ENCODE peak calls at places on chromosomes 2 and 18, in four cellular contexts. U is mammary epithelial cell, R is K562, T is HCT116. A is an unnamed sample.
A peak's percentile ranks its signal among the peaks of the same experiment; 100 is the strongest.

GRCh38 chr18:7954229-7954628 is 387.1 kb downstream of the PTPRM start:
- DNase-seq in R (no peak), U (no peak), T (no peak), A (no peak)

GRCh38 chr2:188966728-188967127 is 7.4 kb upstream of the COL3A1 start:
- DNase-seq in T (no peak), U (no peak), R (no peak), A (no peak)

GRCh38 chr2:85420743-85421705 is 2.5 kb downstream of the SH2D6 start:
- DNase-seq in R (peak; percentile 88), U (no peak), T (no peak), A (peak; percentile 90)

GRCh38 chr2:192011196-192011595 is 164.3 kb upstream of the CAVIN2 start:
- DNase-seq in R (no peak), U (no peak), T (no peak), A (no peak)

GRCh38 chr2:215355801-215356200 is 43.9 kb downstream of the ATIC start:
- DNase-seq in T (no peak), U (peak; percentile 42), R (no peak), A (no peak)

GRCh38 chr2:55282110-55282917 is 13.3 kb upstream of the MTIF2 start:
- DNase-seq in U (peak; percentile 50), T (peak; percentile 19), R (peak; percentile 80), A (peak; percentile 89)

GRCh38 chr2:163859951-163860350 is 124.1 kb upstream of the FIGN start:
- DNase-seq in R (no peak), U (no peak), T (no peak), A (no peak)

GRCh38 chr2:127810156-127810636 is 775 bp downstream of the WDR33 start:
- DNase-seq in R (no peak), T (no peak), U (peak; percentile 34), A (peak; percentile 51)

GRCh38 chr2:106575955-106576354 is 88.8 kb downstream of the CD8B2 start:
- DNase-seq in R (no peak), T (no peak), U (no peak), A (peak; percentile 73)

GRCh38 chr18:77249583-77250500 is at the start of gene GALR1:
- DNase-seq in T (no peak), U (peak; percentile 8), R (no peak), A (peak; percentile 77)
- TF ChIP-seq EZH2 in T (no peak), U (peak; percentile 56), R (no peak), A (peak; percentile 77)

DNA sequence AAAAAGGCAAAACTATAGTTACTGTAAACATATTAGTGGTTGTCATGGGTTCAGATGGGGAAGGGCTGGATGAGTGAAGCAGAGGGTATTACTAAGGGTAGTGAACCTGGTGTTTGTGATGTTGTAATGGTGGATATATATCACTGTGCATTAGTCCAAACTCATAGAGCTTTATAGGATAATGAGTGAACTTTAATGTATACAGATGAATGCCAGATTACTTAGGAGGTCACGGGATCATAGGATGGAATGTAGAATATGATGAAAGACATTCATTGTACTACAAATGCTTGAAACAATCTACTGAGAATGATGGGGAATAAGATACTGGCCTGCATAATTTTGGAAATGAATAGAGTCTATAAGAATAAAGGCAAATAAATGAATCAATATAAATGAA is 226.7 kb upstream of the ZNF804A start:
- DNase-seq in T (no peak), U (no peak), R (no peak), A (no peak)
- H3K9ac ChIP-seq in T (no peak overlapping the region), U (no peak overlapping the region), R (no peak overlapping the region), A (no peak overlapping the region)

GRCh38 chr2:172095146-172095904 is 7.4 kb downstream of the DLX2 start:
- DNase-seq in U (peak; percentile 88), T (no peak), R (no peak), A (peak; percentile 80)
- TF ChIP-seq EZH2 in U (no peak), T (no peak), R (no peak), A (peak; percentile 81)

GRCh38 chr2:43925431-43925830 is 70.4 kb downstream of the LRPPRC start:
- DNase-seq in T (no peak), R (no peak), U (no peak), A (no peak)
- H3K9ac ChIP-seq in T (no peak overlapping the region), R (no peak overlapping the region), U (no peak overlapping the region), A (no peak overlapping the region)

GRCh38 chr18:37451239-37451825 is 114.3 kb downstream of the CELF4 start:
- DNase-seq in R (no peak), T (no peak), U (no peak), A (no peak)

GRCh38 chr18:37453754-37454153 is 111.8 kb downstream of the CELF4 start:
- DNase-seq in T (no peak), R (no peak), U (no peak), A (no peak)

GRCh38 chr18:37450434-37451133 is 115.0 kb downstream of the CELF4 start:
- DNase-seq in U (no peak), R (no peak), T (no peak), A (peak; percentile 94)

GRCh38 chr18:37452697-37453385 is 112.8 kb downstream of the CELF4 start:
- DNase-seq in U (peak; percentile 34), R (no peak), T (no peak), A (no peak)

DNA sequence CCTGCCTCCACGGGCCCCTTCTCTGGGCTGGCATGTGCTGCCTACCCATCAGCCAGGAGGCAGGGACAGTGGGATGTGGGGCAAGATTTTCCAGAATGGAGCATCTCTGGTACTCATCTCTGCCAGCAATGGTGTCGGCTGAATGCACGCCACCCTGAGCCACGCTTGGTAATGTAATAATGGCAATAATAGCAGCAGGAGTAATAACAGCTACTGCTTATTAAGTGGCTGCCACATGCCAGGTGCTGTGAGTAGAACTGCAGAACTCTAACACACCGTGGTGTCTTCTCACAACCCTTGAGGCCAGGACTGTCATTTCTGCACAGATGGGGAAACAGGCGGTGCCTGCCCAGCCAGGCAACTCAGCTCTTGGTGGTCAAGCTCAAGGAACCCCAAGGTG is 113.6 kb downstream of the CELF4 start:
- DNase-seq in T (no peak), R (no peak), U (no peak), A (no peak)
- TF ChIP-seq EZH2 in T (no peak), R (no peak), U (no peak), A (no peak)

GRCh38 chr2:218745160-218745558 is 34.5 kb downstream of the TTLL4 start:
- DNase-seq in U (peak; percentile 37), T (no peak), R (no peak), A (no peak)
- H3K9ac ChIP-seq in U (peak overlapping the region; percentile 58), T (no peak overlapping the region), R (peak overlapping the region; percentile 42), A (no peak overlapping the region)

GRCh38 chr18:57430166-57430958 is 4.8 kb upstream of the ONECUT2 start:
- DNase-seq in T (no peak), R (no peak), U (no peak), A (peak; percentile 73)

GRCh38 chr18:57432765-57433400 is 2.3 kb upstream of the ONECUT2 start:
- DNase-seq in U (no peak), R (no peak), T (no peak), A (no peak)

GRCh38 chr18:57432118-57432517 is 3.1 kb upstream of the ONECUT2 start:
- DNase-seq in U (no peak), R (no peak), T (no peak), A (no peak)

GRCh38 chr18:57430983-57431382 is 4.2 kb upstream of the ONECUT2 start:
- DNase-seq in U (no peak), R (no peak), T (no peak), A (peak; percentile 49)

DNA sequence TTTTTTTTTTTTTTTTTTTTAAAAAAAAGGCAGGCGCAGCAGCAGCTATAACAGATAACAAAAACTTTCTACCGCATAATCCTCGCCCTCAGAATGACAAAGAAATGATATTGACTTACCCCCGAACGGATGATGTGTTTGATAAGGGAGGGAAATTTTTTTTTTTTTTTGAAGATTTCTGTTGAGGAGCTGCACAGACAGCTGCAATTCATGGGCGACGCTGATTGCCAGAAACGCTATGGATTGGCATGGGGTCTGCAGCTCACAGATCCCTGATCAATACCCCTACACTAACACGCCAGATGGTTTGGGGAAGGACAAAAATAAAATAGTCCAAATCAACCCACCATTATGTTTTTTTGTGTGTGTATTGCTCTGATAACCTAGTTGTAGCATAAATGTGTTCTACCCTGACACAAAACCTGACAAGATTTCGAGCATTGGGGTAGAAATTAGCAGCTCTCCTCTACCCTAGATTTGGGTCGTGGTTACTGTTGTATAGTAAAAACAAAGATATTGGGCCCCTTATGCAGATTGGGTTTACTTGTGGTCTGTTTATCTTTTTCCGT is 3.6 kb upstream of the ONECUT2 start:
- DNase-seq in T (no peak), R (no peak), U (no peak), A (no peak)
- TF ChIP-seq EZH2 in T (no peak), R (no peak), U (no peak), A (no peak)

GRCh38 chr18:1846640-1847039 is 724.7 kb downstream of the METTL4 start:
- DNase-seq in U (peak; percentile 64), T (no peak), R (no peak), A (no peak)

DNA sequence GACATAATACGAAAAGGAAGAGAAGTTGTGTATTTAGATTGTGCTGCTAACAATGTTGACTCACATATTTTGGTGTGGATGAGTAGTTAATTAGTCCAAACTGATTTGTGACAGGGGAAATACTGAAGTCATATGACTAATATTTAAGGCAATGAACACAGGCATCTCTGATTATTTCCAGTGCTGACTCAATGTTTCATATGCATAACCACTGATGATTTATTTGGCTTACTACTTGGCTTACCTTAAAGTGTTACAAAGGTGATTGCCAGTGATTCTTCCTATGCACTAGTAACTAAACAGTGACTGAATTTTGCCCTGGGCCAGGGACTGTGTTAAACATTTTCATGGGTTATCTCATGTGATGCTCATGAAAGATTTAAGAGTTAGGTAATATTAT is 722.6 kb downstream of the METTL4 start:
- DNase-seq in R (no peak), T (no peak), U (peak; percentile 83), A (no peak)
- H3K9ac ChIP-seq in R (no peak overlapping the region), T (no peak overlapping the region), U (no peak overlapping the region), A (no peak overlapping the region)

A was measured in neural progenitor cell.